ENCODE peak calls at places on chromosomes 4 and X, in eight cellular contexts. One of them, this sample, is unnamed.

GRCh38 chr4:150236626-150237025 is 158.4 kb downstream of the DCLK2 start:
- DNase-seq in transverse colon: no peak
- DNase-seq in IMR-90: peak
- DNase-seq in suprapubic skin: no peak
- DNase-seq in A549: no peak
- DNase-seq in GM12892: no peak
- DNase-seq in ovary: no peak
- DNase-seq in body of pancreas: no peak
- DNase-seq in this sample: no peak

GRCh38 chr4:135532132-135532531 is 1330.5 kb upstream of the PABPC4L start:
- DNase-seq in A549: no peak
- DNase-seq in GM12892: no peak
- DNase-seq in ovary: no peak
- DNase-seq in body of pancreas: no peak
- DNase-seq in suprapubic skin: no peak
- DNase-seq in IMR-90: no peak
- DNase-seq in transverse colon: no peak
- DNase-seq in this sample: no peak

GRCh38 chr4:94548571-94548970 is 96.8 kb downstream of the PDLIM5 start:
- DNase-seq in GM12892: no peak
- DNase-seq in IMR-90: peak
- DNase-seq in A549: peak
- DNase-seq in transverse colon: no peak
- DNase-seq in body of pancreas: no peak
- DNase-seq in suprapubic skin: no peak
- DNase-seq in ovary: no peak
- DNase-seq in this sample: peak

GRCh38 chr4:108395786-108396185 is 224.6 kb upstream of the RPL34 start:
- DNase-seq in A549: no peak
- DNase-seq in GM12892: no peak
- DNase-seq in IMR-90: no peak
- DNase-seq in transverse colon: no peak
- DNase-seq in body of pancreas: no peak
- DNase-seq in ovary: no peak
- DNase-seq in suprapubic skin: no peak
- DNase-seq in this sample: no peak

GRCh38 chr4:98599617-98600016 is 58.8 kb downstream of the TSPAN5 start:
- DNase-seq in suprapubic skin: no peak
- DNase-seq in transverse colon: no peak
- DNase-seq in IMR-90: no peak
- DNase-seq in ovary: no peak
- DNase-seq in body of pancreas: no peak
- DNase-seq in GM12892: no peak
- DNase-seq in A549: no peak
- DNase-seq in this sample: no peak

GRCh38 chr4:147754037-147754445 is 22.2 kb downstream of the ARHGAP10 start:
- DNase-seq in GM12892: no peak
- DNase-seq in body of pancreas: no peak
- DNase-seq in transverse colon: no peak
- DNase-seq in ovary: no peak
- DNase-seq in A549: peak
- DNase-seq in suprapubic skin: no peak
- DNase-seq in IMR-90: peak
- DNase-seq in this sample: no peak

GRCh38 chr4:92307156-92307555 is 3.4 kb downstream of the GRID2 start:
- DNase-seq in body of pancreas: no peak
- DNase-seq in suprapubic skin: no peak
- DNase-seq in transverse colon: no peak
- DNase-seq in GM12892: no peak
- DNase-seq in ovary: no peak
- DNase-seq in A549: no peak
- DNase-seq in IMR-90: no peak
- DNase-seq in this sample: no peak

GRCh38 chr4:76374744-76375143 is 46.2 kb downstream of the CCDC158 start:
- DNase-seq in body of pancreas: no peak
- DNase-seq in ovary: no peak
- DNase-seq in A549: no peak
- DNase-seq in suprapubic skin: no peak
- DNase-seq in IMR-90: no peak
- DNase-seq in transverse colon: no peak
- DNase-seq in GM12892: no peak
- DNase-seq in this sample: no peak

GRCh38 chr4:129998436-129999150 is 902.6 kb downstream of the C4orf33 start:
- DNase-seq in suprapubic skin: peak
- DNase-seq in transverse colon: no peak
- DNase-seq in GM12892: no peak
- DNase-seq in ovary: no peak
- DNase-seq in A549: no peak
- DNase-seq in IMR-90: no peak
- DNase-seq in body of pancreas: no peak
- DNase-seq in this sample: no peak

GRCh38 chr4:13531609-13531998 is 12.7 kb downstream of the NKX3-2 start:
- DNase-seq in ovary: no peak
- DNase-seq in suprapubic skin: no peak
- DNase-seq in body of pancreas: no peak
- DNase-seq in A549: no peak
- DNase-seq in transverse colon: no peak
- DNase-seq in GM12892: no peak
- DNase-seq in IMR-90: no peak
- DNase-seq in this sample: no peak

GRCh38 chrX:24566233-24566632 is 80.9 kb downstream of the PCYT1B start:
- DNase-seq in transverse colon: no peak
- DNase-seq in GM12892: no peak
- DNase-seq in suprapubic skin: no peak
- DNase-seq in IMR-90: no peak
- DNase-seq in A549: no peak
- DNase-seq in body of pancreas: no peak
- DNase-seq in ovary: no peak
- DNase-seq in this sample: no peak

GRCh38 chr4:1767058-1767769 is 25.9 kb upstream of the FGFR3 start:
- DNase-seq in GM12892: no peak
- DNase-seq in A549: no peak
- DNase-seq in transverse colon: no peak
- DNase-seq in IMR-90: peak
- DNase-seq in ovary: no peak
- DNase-seq in suprapubic skin: no peak
- DNase-seq in body of pancreas: peak
- DNase-seq in this sample: peak

GRCh38 chrX:148135738-148136137 is 154.6 kb downstream of the FMR1NB start:
- DNase-seq in suprapubic skin: no peak
- DNase-seq in transverse colon: no peak
- DNase-seq in GM12892: no peak
- DNase-seq in A549: no peak
- DNase-seq in body of pancreas: peak
- DNase-seq in ovary: no peak
- DNase-seq in IMR-90: no peak
- DNase-seq in this sample: no peak

GRCh38 chr4:8838296-8838695 is 33.3 kb downstream of the HMX1 start:
- DNase-seq in body of pancreas: no peak
- DNase-seq in IMR-90: no peak
- DNase-seq in ovary: no peak
- DNase-seq in suprapubic skin: peak
- DNase-seq in A549: no peak
- DNase-seq in transverse colon: no peak
- DNase-seq in GM12892: no peak
- DNase-seq in this sample: no peak

GRCh38 chrX:126770179-126770578 is 49.4 kb upstream of the PRR32 start:
- DNase-seq in transverse colon: no peak
- DNase-seq in A549: peak
- DNase-seq in suprapubic skin: no peak
- DNase-seq in GM12892: no peak
- DNase-seq in IMR-90: no peak
- DNase-seq in ovary: no peak
- DNase-seq in body of pancreas: no peak
- DNase-seq in this sample: peak

GRCh38 chr4:63212075-63212474 is 1197.2 kb downstream of the TECRL start:
- DNase-seq in A549: no peak
- DNase-seq in ovary: no peak
- DNase-seq in transverse colon: no peak
- DNase-seq in suprapubic skin: no peak
- DNase-seq in GM12892: no peak
- DNase-seq in body of pancreas: no peak
- DNase-seq in IMR-90: no peak
- DNase-seq in this sample: no peak

GRCh38 chrX:13427441-13428054 is 107.7 kb upstream of the ATXN3L start:
- DNase-seq in A549: no peak
- DNase-seq in transverse colon: no peak
- DNase-seq in suprapubic skin: no peak
- DNase-seq in IMR-90: no peak
- DNase-seq in body of pancreas: no peak
- DNase-seq in ovary: no peak
- DNase-seq in GM12892: no peak
- DNase-seq in this sample: peak

GRCh38 chr4:110020139-110020538 is 107.5 kb downstream of the EGF start:
- DNase-seq in body of pancreas: no peak
- DNase-seq in transverse colon: no peak
- DNase-seq in GM12892: no peak
- DNase-seq in suprapubic skin: no peak
- DNase-seq in ovary: no peak
- DNase-seq in A549: no peak
- DNase-seq in IMR-90: peak
- DNase-seq in this sample: no peak

GRCh38 chr4:110022457-110022856 is 109.8 kb downstream of the EGF start:
- DNase-seq in transverse colon: no peak
- DNase-seq in suprapubic skin: no peak
- DNase-seq in body of pancreas: no peak
- DNase-seq in GM12892: no peak
- DNase-seq in ovary: no peak
- DNase-seq in IMR-90: no peak
- DNase-seq in A549: no peak
- DNase-seq in this sample: no peak

GRCh38 chr4:110014233-110014632 is 101.5 kb downstream of the EGF start:
- DNase-seq in GM12892: no peak
- DNase-seq in ovary: no peak
- DNase-seq in IMR-90: no peak
- DNase-seq in body of pancreas: no peak
- DNase-seq in A549: no peak
- DNase-seq in suprapubic skin: no peak
- DNase-seq in transverse colon: no peak
- DNase-seq in this sample: no peak

GRCh38 chr4:110020681-110021443 is 108.2 kb downstream of the EGF start:
- DNase-seq in transverse colon: no peak
- DNase-seq in ovary: no peak
- DNase-seq in body of pancreas: no peak
- DNase-seq in A549: no peak
- DNase-seq in suprapubic skin: no peak
- DNase-seq in IMR-90: no peak
- DNase-seq in GM12892: no peak
- DNase-seq in this sample: no peak

GRCh38 chr4:110019153-110019552 is 106.5 kb downstream of the EGF start:
- DNase-seq in suprapubic skin: no peak
- DNase-seq in GM12892: no peak
- DNase-seq in transverse colon: no peak
- DNase-seq in IMR-90: no peak
- DNase-seq in body of pancreas: no peak
- DNase-seq in ovary: no peak
- DNase-seq in A549: no peak
- DNase-seq in this sample: no peak
- TF ChIP-seq POLR2A in suprapubic skin: no peak
- TF ChIP-seq POLR2A in GM12892: no peak
- TF ChIP-seq POLR2A in transverse colon: no peak
- TF ChIP-seq POLR2A in IMR-90: no peak
- TF ChIP-seq POLR2A in body of pancreas: no peak
- TF ChIP-seq POLR2A in ovary: no peak
- TF ChIP-seq POLR2A in A549: no peak
- TF ChIP-seq POLR2A in this sample: no peak

GRCh38 chrX:130339408-130340222 is at the start of gene SLC25A14:
- DNase-seq in GM12892: peak
- DNase-seq in body of pancreas: peak
- DNase-seq in IMR-90: peak
- DNase-seq in transverse colon: peak
- DNase-seq in ovary: peak
- DNase-seq in suprapubic skin: peak
- DNase-seq in A549: peak
- DNase-seq in this sample: peak
- TF ChIP-seq POLR2A in GM12892: no peak
- TF ChIP-seq POLR2A in body of pancreas: no peak
- TF ChIP-seq POLR2A in IMR-90: no peak
- TF ChIP-seq POLR2A in transverse colon: peak
- TF ChIP-seq POLR2A in ovary: no peak
- TF ChIP-seq POLR2A in suprapubic skin: no peak
- TF ChIP-seq POLR2A in A549: peak
- TF ChIP-seq POLR2A in this sample: peak

GRCh38 chr4:15003891-15004700 is 1.8 kb downstream of the CPEB2 start:
- DNase-seq in suprapubic skin: peak
- DNase-seq in body of pancreas: peak
- DNase-seq in GM12892: peak
- DNase-seq in ovary: peak
- DNase-seq in A549: no peak
- DNase-seq in IMR-90: no peak
- DNase-seq in transverse colon: peak
- DNase-seq in this sample: peak

GRCh38 chr4:15003441-15003890 is 1.2 kb downstream of the CPEB2 start:
- DNase-seq in IMR-90: peak
- DNase-seq in body of pancreas: peak
- DNase-seq in GM12892: peak
- DNase-seq in ovary: peak
- DNase-seq in transverse colon: peak
- DNase-seq in suprapubic skin: peak
- DNase-seq in A549: no peak
- DNase-seq in this sample: peak

GRCh38 chr4:15006416-15007024 is 4.2 kb downstream of the CPEB2 start:
- DNase-seq in body of pancreas: no peak
- DNase-seq in ovary: no peak
- DNase-seq in IMR-90: peak
- DNase-seq in transverse colon: no peak
- DNase-seq in GM12892: no peak
- DNase-seq in suprapubic skin: no peak
- DNase-seq in A549: no peak
- DNase-seq in this sample: peak

GRCh38 chr4:15005474-15006115 is 3.3 kb downstream of the CPEB2 start:
- DNase-seq in GM12892: no peak
- DNase-seq in A549: no peak
- DNase-seq in transverse colon: no peak
- DNase-seq in suprapubic skin: no peak
- DNase-seq in body of pancreas: no peak
- DNase-seq in ovary: no peak
- DNase-seq in IMR-90: no peak
- DNase-seq in this sample: no peak

GRCh38 chr4:15004701-15005301 is 2.5 kb downstream of the CPEB2 start:
- DNase-seq in ovary: peak
- DNase-seq in body of pancreas: peak
- DNase-seq in IMR-90: peak
- DNase-seq in A549: no peak
- DNase-seq in GM12892: peak
- DNase-seq in transverse colon: peak
- DNase-seq in suprapubic skin: peak
- DNase-seq in this sample: peak
- TF ChIP-seq POLR2A in ovary: peak
- TF ChIP-seq POLR2A in body of pancreas: peak
- TF ChIP-seq POLR2A in IMR-90: peak
- TF ChIP-seq POLR2A in A549: no peak
- TF ChIP-seq POLR2A in GM12892: no peak
- TF ChIP-seq POLR2A in transverse colon: peak
- TF ChIP-seq POLR2A in suprapubic skin: no peak
- TF ChIP-seq POLR2A in this sample: peak

GRCh38 chrX:129931411-129932136 is 25.6 kb downstream of the UTP14A start:
- DNase-seq in ovary: peak
- DNase-seq in A549: peak
- DNase-seq in transverse colon: peak
- DNase-seq in GM12892: peak
- DNase-seq in IMR-90: peak
- DNase-seq in suprapubic skin: peak
- DNase-seq in body of pancreas: peak
- DNase-seq in this sample: peak
- TF ChIP-seq POLR2A in ovary: no peak
- TF ChIP-seq POLR2A in A549: peak
- TF ChIP-seq POLR2A in transverse colon: peak
- TF ChIP-seq POLR2A in GM12892: no peak
- TF ChIP-seq POLR2A in IMR-90: peak
- TF ChIP-seq POLR2A in suprapubic skin: no peak
- TF ChIP-seq POLR2A in body of pancreas: peak
- TF ChIP-seq POLR2A in this sample: no peak